ENCODE peak calls at places on chromosome 21, in four cellular contexts. One of them, this sample, is unnamed.

GRCh38 chr21:45347048-45347711 is 57.8 kb upstream of the COL18A1 start:
- DNase-seq in A549: no peak
- DNase-seq in glutamatergic neuron: no peak
- DNase-seq in GM12878: no peak
- DNase-seq in this sample: no peak

GRCh38 chr21:44574457-44575306 is 1.2 kb downstream of the KRTAP10-4 start:
- DNase-seq in glutamatergic neuron: no peak
- DNase-seq in GM12878: no peak
- DNase-seq in A549: no peak
- DNase-seq in this sample: no peak

GRCh38 chr21:14979264-14979663 is 85.5 kb downstream of the NRIP1 start:
- DNase-seq in glutamatergic neuron: no peak
- DNase-seq in A549: no peak
- DNase-seq in GM12878: no peak
- DNase-seq in this sample: no peak

GRCh38 chr21:45741691-45742090 is 98.2 kb downstream of the PCBP3 start:
- DNase-seq in GM12878: no peak
- DNase-seq in A549: no peak
- DNase-seq in glutamatergic neuron: peak
- DNase-seq in this sample: no peak

GRCh38 chr21:35428927-35429326 is 379.8 kb upstream of the RUNX1 start:
- DNase-seq in glutamatergic neuron: no peak
- DNase-seq in GM12878: no peak
- DNase-seq in A549: no peak
- DNase-seq in this sample: no peak

GRCh38 chr21:24110846-24111245 is 1496.4 kb downstream of the MRPL39 start:
- DNase-seq in GM12878: no peak
- DNase-seq in glutamatergic neuron: no peak
- DNase-seq in A549: no peak
- DNase-seq in this sample: no peak

GRCh38 chr21:27246741-27247140 is 279.9 kb upstream of the ADAMTS5 start:
- DNase-seq in GM12878: no peak
- DNase-seq in A549: no peak
- DNase-seq in glutamatergic neuron: no peak
- DNase-seq in this sample: no peak

GRCh38 chr21:36698160-36699025 is 522 bp upstream of the SIM2 start:
- DNase-seq in GM12878: no peak
- DNase-seq in glutamatergic neuron: peak
- DNase-seq in A549: peak
- DNase-seq in this sample: peak

GRCh38 chr21:21188513-21189188 is 190.4 kb downstream of the NCAM2 start:
- DNase-seq in GM12878: no peak
- DNase-seq in glutamatergic neuron: no peak
- DNase-seq in A549: no peak
- DNase-seq in this sample: no peak

GRCh38 chr21:45859762-45860357 is 121.7 kb upstream of the COL6A1 start:
- DNase-seq in glutamatergic neuron: no peak
- DNase-seq in A549: no peak
- DNase-seq in GM12878: no peak
- DNase-seq in this sample: no peak

GRCh38 chr21:27190601-27191000 is 223.7 kb upstream of the ADAMTS5 start:
- DNase-seq in A549: no peak
- DNase-seq in GM12878: no peak
- DNase-seq in glutamatergic neuron: no peak
- DNase-seq in this sample: no peak

GRCh38 chr21:35423694-35424093 is 374.6 kb upstream of the RUNX1 start:
- DNase-seq in GM12878: no peak
- DNase-seq in glutamatergic neuron: no peak
- DNase-seq in A549: no peak
- DNase-seq in this sample: no peak

DNA sequence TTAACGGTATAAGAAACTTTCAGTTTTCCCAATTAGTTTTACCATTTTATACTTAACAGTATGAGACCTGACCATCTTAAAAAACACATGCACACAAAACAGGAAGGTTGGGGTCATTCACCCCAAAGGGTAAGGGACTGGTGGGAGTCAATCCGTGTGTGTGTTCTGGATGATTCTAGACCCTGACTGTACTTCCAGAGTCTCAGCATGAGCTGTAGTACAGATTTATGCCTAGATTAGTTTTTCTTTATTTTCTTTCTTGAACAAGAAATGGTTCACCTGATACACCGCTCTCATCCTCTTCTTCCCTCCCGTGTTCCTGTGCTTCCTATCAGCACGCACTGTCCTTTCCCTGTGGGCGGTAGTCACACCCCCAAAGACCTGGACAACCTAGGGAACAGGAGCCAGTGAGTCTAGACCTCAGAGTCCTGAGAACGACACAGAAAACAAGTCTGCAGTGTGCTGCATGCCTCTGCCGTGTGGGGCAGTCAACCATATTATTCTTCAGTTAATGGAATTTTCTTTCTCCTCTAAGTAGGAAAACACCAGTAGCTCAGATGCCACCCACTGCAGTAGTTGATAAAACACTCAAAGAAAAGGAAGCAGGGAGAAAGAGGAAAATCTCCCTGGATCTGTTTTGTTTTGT is 38.9 kb upstream of the MRPS6 start:
- DNase-seq in glutamatergic neuron: no peak
- DNase-seq in GM12878: no peak
- DNase-seq in A549: no peak
- DNase-seq in this sample: no peak
- TF ChIP-seq CTCF in glutamatergic neuron: no peak
- TF ChIP-seq CTCF in GM12878: no peak
- TF ChIP-seq CTCF in A549: no peak
- TF ChIP-seq CTCF in this sample: no peak

GRCh38 chr21:39525129-39525528 is 73.4 kb downstream of the SH3BGR start:
- DNase-seq in A549: no peak
- DNase-seq in GM12878: no peak
- DNase-seq in glutamatergic neuron: no peak
- DNase-seq in this sample: no peak

GRCh38 chr21:39523398-39523797 is 71.6 kb downstream of the SH3BGR start:
- DNase-seq in GM12878: no peak
- DNase-seq in A549: no peak
- DNase-seq in glutamatergic neuron: no peak
- DNase-seq in this sample: no peak

GRCh38 chr21:39523930-39524329 is 72.2 kb downstream of the SH3BGR start:
- DNase-seq in A549: no peak
- DNase-seq in GM12878: no peak
- DNase-seq in glutamatergic neuron: no peak
- DNase-seq in this sample: no peak

GRCh38 chr21:39527067-39527595 is 75.4 kb downstream of the SH3BGR start:
- DNase-seq in glutamatergic neuron: no peak
- DNase-seq in GM12878: no peak
- DNase-seq in A549: no peak
- DNase-seq in this sample: no peak

GRCh38 chr21:39525601-39526000 is 73.8 kb downstream of the SH3BGR start:
- DNase-seq in GM12878: no peak
- DNase-seq in A549: no peak
- DNase-seq in glutamatergic neuron: no peak
- DNase-seq in this sample: no peak
- TF ChIP-seq CTCF in GM12878: no peak
- TF ChIP-seq CTCF in A549: no peak
- TF ChIP-seq CTCF in glutamatergic neuron: no peak
- TF ChIP-seq CTCF in this sample: no peak

GRCh38 chr21:38667466-38667865 is 138.3 kb upstream of the ETS2 start:
- DNase-seq in A549: no peak
- DNase-seq in GM12878: no peak
- DNase-seq in glutamatergic neuron: no peak
- DNase-seq in this sample: no peak

GRCh38 chr21:38668501-38668900 is 137.2 kb upstream of the ETS2 start:
- DNase-seq in GM12878: no peak
- DNase-seq in glutamatergic neuron: no peak
- DNase-seq in A549: no peak
- DNase-seq in this sample: no peak

GRCh38 chr21:38668067-38668466 is 137.7 kb upstream of the ETS2 start:
- DNase-seq in glutamatergic neuron: no peak
- DNase-seq in A549: no peak
- DNase-seq in GM12878: no peak
- DNase-seq in this sample: no peak

GRCh38 chr21:38671716-38672115 is 134.0 kb upstream of the ETS2 start:
- DNase-seq in glutamatergic neuron: no peak
- DNase-seq in A549: no peak
- DNase-seq in GM12878: no peak
- DNase-seq in this sample: no peak

GRCh38 chr21:38669186-38669585 is 136.5 kb upstream of the ETS2 start:
- DNase-seq in glutamatergic neuron: no peak
- DNase-seq in GM12878: no peak
- DNase-seq in A549: peak
- DNase-seq in this sample: no peak
- TF ChIP-seq CTCF in glutamatergic neuron: no peak
- TF ChIP-seq CTCF in GM12878: peak
- TF ChIP-seq CTCF in A549: peak
- TF ChIP-seq CTCF in this sample: peak

DNA sequence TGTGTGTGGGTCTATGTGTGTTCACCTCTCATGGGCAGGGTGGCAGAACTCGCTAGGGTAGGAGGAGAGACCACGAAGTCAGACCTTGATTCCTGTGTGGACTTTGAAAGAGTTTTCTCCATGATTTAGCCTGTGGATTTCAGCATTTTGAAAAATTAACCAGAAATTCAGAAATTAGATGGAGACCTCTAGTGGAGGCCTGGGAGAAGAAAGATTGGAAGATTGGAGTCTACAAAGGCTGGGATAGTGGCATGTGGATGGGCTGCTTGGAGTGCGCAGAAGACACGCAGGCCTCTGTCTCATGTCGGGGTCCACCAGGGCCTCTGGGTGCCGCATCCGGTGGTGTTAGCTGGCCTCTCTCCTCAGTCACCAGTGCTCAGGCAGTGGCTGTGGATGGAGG is 18.9 kb upstream of the IGSF5 start:
- DNase-seq in A549: no peak
- DNase-seq in GM12878: no peak
- DNase-seq in glutamatergic neuron: no peak
- DNase-seq in this sample: no peak
- TF ChIP-seq CTCF in A549: peak
- TF ChIP-seq CTCF in GM12878: no peak
- TF ChIP-seq CTCF in glutamatergic neuron: no peak
- TF ChIP-seq CTCF in this sample: peak

GRCh38 chr21:29696947-29697346 is 242.8 kb downstream of the GRIK1 start:
- DNase-seq in A549: no peak
- DNase-seq in glutamatergic neuron: no peak
- DNase-seq in GM12878: no peak
- DNase-seq in this sample: no peak

GRCh38 chr21:29691616-29692491 is 247.9 kb downstream of the GRIK1 start:
- DNase-seq in GM12878: no peak
- DNase-seq in A549: no peak
- DNase-seq in glutamatergic neuron: no peak
- DNase-seq in this sample: no peak

GRCh38 chr21:29701676-29702075 is 238.1 kb downstream of the GRIK1 start:
- DNase-seq in GM12878: no peak
- DNase-seq in A549: no peak
- DNase-seq in glutamatergic neuron: no peak
- DNase-seq in this sample: no peak

GRCh38 chr21:29697555-29698193 is 242.1 kb downstream of the GRIK1 start:
- DNase-seq in A549: no peak
- DNase-seq in GM12878: no peak
- DNase-seq in glutamatergic neuron: no peak
- DNase-seq in this sample: no peak
- TF ChIP-seq CTCF in A549: no peak
- TF ChIP-seq CTCF in GM12878: no peak
- TF ChIP-seq CTCF in glutamatergic neuron: no peak
- TF ChIP-seq CTCF in this sample: no peak

GRCh38 chr21:42652527-42653491 is 612 bp upstream of the PDE9A start:
- DNase-seq in A549: peak
- DNase-seq in GM12878: no peak
- DNase-seq in glutamatergic neuron: peak
- DNase-seq in this sample: peak
- TF ChIP-seq CTCF in A549: peak
- TF ChIP-seq CTCF in GM12878: no peak
- TF ChIP-seq CTCF in glutamatergic neuron: peak
- TF ChIP-seq CTCF in this sample: peak

GRCh38 chr21:25561668-25562641 is 45.3 kb downstream of the MRPL39 start:
- DNase-seq in glutamatergic neuron: peak
- DNase-seq in GM12878: peak
- DNase-seq in A549: no peak
- DNase-seq in this sample: peak
- TF ChIP-seq CTCF in glutamatergic neuron: no peak
- TF ChIP-seq CTCF in GM12878: peak
- TF ChIP-seq CTCF in A549: no peak
- TF ChIP-seq CTCF in this sample: peak

GRCh38 chr21:33281101-33281652 is 15.0 kb downstream of the IL10RB start:
- DNase-seq in A549: no peak
- DNase-seq in glutamatergic neuron: no peak
- DNase-seq in GM12878: no peak
- DNase-seq in this sample: no peak
- TF ChIP-seq CTCF in A549: no peak
- TF ChIP-seq CTCF in glutamatergic neuron: no peak
- TF ChIP-seq CTCF in GM12878: no peak
- TF ChIP-seq CTCF in this sample: no peak

DNA sequence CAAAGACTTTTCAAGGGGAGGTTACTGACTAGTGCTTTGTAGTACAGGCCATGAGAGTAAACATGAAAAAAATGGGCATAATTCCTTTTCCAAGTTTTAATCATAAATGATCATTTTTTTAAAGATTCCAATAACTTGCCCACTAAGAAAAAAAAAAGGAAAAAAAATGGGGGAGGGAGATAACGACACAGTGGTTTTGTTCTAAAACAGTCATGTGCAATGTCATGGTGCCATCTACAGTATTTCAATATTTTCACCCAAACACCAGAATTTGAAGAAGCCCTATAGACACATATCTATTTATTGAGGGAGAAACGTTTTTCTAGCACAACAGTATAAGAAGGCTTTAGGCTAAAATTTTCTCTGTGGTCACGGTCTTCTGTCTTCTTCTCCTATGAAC is 250.2 kb downstream of the LTN1 start:
- DNase-seq in A549: no peak
- DNase-seq in GM12878: no peak
- DNase-seq in glutamatergic neuron: no peak
- DNase-seq in this sample: no peak
- TF ChIP-seq CTCF in A549: no peak
- TF ChIP-seq CTCF in GM12878: no peak
- TF ChIP-seq CTCF in glutamatergic neuron: no peak
- TF ChIP-seq CTCF in this sample: peak

DNA sequence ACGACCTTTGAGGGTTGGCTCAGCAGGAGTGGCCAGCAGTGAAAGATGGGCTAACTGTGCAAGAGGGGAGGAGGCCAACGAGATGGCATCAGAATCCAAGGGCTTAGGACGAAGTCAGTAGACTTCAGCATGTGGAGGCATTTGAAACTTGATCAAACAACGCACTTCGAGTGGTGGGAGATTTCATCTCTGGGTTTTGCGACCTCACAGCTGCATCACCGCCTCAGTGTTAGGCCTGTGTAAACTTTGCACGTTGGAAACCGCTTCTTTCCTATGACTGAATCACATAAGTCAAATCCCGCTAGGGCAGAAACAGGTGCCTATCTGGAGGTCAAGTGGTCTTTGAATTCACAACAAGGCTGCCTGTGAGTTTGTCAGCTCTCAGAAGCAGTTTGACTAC is 17.8 kb downstream of the TFF3 start:
- DNase-seq in glutamatergic neuron: no peak
- DNase-seq in GM12878: no peak
- DNase-seq in A549: no peak
- DNase-seq in this sample: no peak
- TF ChIP-seq CTCF in glutamatergic neuron: no peak
- TF ChIP-seq CTCF in GM12878: no peak
- TF ChIP-seq CTCF in A549: no peak
- TF ChIP-seq CTCF in this sample: no peak